ENCODE peak calls at places on chromosome 6, in four cellular contexts. Y, R, I and Q are unnamed samples.
A peak's percentile ranks its signal among the peaks of the same experiment; 100 is the strongest.

GRCh38 chr6:89082439-89082838 is 1.9 kb downstream of the PNRC1 start:
- DNase-seq in Y (no peak), R (no peak), I (no peak), Q (no peak)

GRCh38 chr6:74871757-74872156 is 334.1 kb downstream of the COL12A1 start:
- DNase-seq in Y (no peak), R (no peak), I (no peak), Q (no peak)

GRCh38 chr6:7471171-7471570 is 70.3 kb upstream of the DSP start:
- DNase-seq in Y (no peak), R (no peak), I (no peak), Q (no peak)

GRCh38 chr6:161943561-161943960 is 669.7 kb upstream of the AGPAT4 start:
- DNase-seq in Y (no peak), R (no peak), I (no peak), Q (no peak)

GRCh38 chr6:25717856-25718740 is 36.4 kb upstream of the SLC17A4 start:
- DNase-seq in Y (no peak), R (no peak), I (no peak), Q (no peak)

GRCh38 chr6:38176797-38177751 is 357.5 kb downstream of the ZFAND3 start:
- DNase-seq in Y (no peak), R (no peak), I (no peak), Q (no peak)

GRCh38 chr6:45686841-45687569 is 309.3 kb upstream of the SUPT3H start:
- DNase-seq in Y (no peak), R (no peak), I (no peak), Q (no peak)

GRCh38 chr6:85660181-85660611 is 17.5 kb upstream of the SYNCRIP start:
- DNase-seq in Y (no peak), R (no peak), I (no peak), Q (no peak)

GRCh38 chr6:137051790-137052472 is 7.2 kb upstream of the IL20RA start:
- DNase-seq in Y (no peak), R (no peak), I (no peak), Q (no peak)

GRCh38 chr6:6781172-6781876 is 192.8 kb downstream of the LY86 start:
- DNase-seq in Y (peak; percentile 92), R (no peak), I (no peak), Q (no peak)

GRCh38 chr6:106192824-106193223 is 106.7 kb downstream of the PRDM1 start:
- DNase-seq in Y (no peak), R (no peak), I (no peak), Q (no peak)

GRCh38 chr6:54291738-54292137 is 16.5 kb upstream of the TINAG start:
- DNase-seq in Y (no peak), R (no peak), I (no peak), Q (no peak)

GRCh38 chr6:170378502-170378901 is 71.9 kb downstream of the FAM120B start:
- DNase-seq in Y (no peak), R (no peak), I (peak; percentile 17), Q (no peak)

GRCh38 chr6:80425089-80425823 is 318.8 kb downstream of the BCKDHB start:
- DNase-seq in Y (no peak), R (no peak), I (no peak), Q (no peak)

GRCh38 chr6:109687271-109687721 is 3.7 kb downstream of the AK9 start:
- DNase-seq in Y (no peak), R (no peak), I (no peak), Q (no peak)

GRCh38 chr6:42153921-42154320 is 11.5 kb upstream of the C6orf132 start:
- DNase-seq in Y (no peak), R (no peak), I (no peak), Q (no peak)

GRCh38 chr6:140590641-140591040 is 1216.2 kb upstream of the CITED2 start:
- DNase-seq in Y (no peak), R (no peak), I (no peak), Q (no peak)

GRCh38 chr6:159169193-159169555 is at the start of gene FNDC1:
- DNase-seq in Y (peak; percentile 63), R (no peak), I (peak; percentile 51), Q (no peak)

GRCh38 chr6:26087284-26088115 is at the start of gene HFE:
- DNase-seq in Y (peak; percentile 59), R (no peak), I (peak; percentile 14), Q (peak; percentile 55)

GRCh38 chr6:143598466-143599080 is 79.2 kb upstream of the PHACTR2 start:
- DNase-seq in Y (no peak), R (no peak), I (no peak), Q (no peak)

GRCh38 chr6:55617272-55617671 is 38.3 kb upstream of the HMGCLL1 start:
- DNase-seq in Y (no peak), R (no peak), I (no peak), Q (no peak)

GRCh38 chr6:30075094-30075986 is at the start of gene RNF39:
- DNase-seq in Y (no peak), R (no peak), I (peak; percentile 21), Q (no peak)

GRCh38 chr6:36127462-36128016 is 2.8 kb upstream of the MAPK13 start:
- DNase-seq in Y (no peak), R (no peak), I (no peak), Q (peak; percentile 98)

GRCh38 chr6:83488861-83489260 is 23.5 kb upstream of the PRSS35 start:
- DNase-seq in Y (no peak), R (no peak), I (no peak), Q (no peak)

GRCh38 chr6:51049983-51050877 is 231.6 kb downstream of the TFAP2B start:
- DNase-seq in Y (no peak), R (no peak), I (no peak), Q (no peak)

GRCh38 chr6:53800976-53801375 is 6.2 kb downstream of the LRRC1 start:
- DNase-seq in Y (no peak), R (no peak), I (no peak), Q (no peak)

GRCh38 chr6:130886965-130887364 is 59.8 kb downstream of the SMLR1 start:
- DNase-seq in Y (no peak), R (no peak), I (no peak), Q (no peak)

GRCh38 chr6:40286721-40287120 is 300.4 kb downstream of the LRFN2 start:
- DNase-seq in Y (no peak), R (no peak), I (no peak), Q (no peak)

GRCh38 chr6:161836643-161837448 is 563.0 kb upstream of the AGPAT4 start:
- DNase-seq in Y (no peak), R (no peak), I (no peak), Q (no peak)

GRCh38 chr6:116111552-116112528 is 11.2 kb downstream of the NT5DC1 start:
- DNase-seq in Y (peak; percentile 39), R (no peak), I (no peak), Q (no peak)

GRCh38 chr6:403659-404655 is 12.4 kb downstream of the IRF4 start:
- DNase-seq in Y (no peak), R (no peak), I (no peak), Q (no peak)

GRCh38 chr6:42440027-42440426 is 11.7 kb downstream of the TRERF1 start:
- DNase-seq in Y (peak; percentile 3), R (no peak), I (no peak), Q (no peak)

GRCh38 chr6:43172127-43173007 is 1.3 kb downstream of the SRF start:
- DNase-seq in Y (peak; percentile 70), R (no peak), I (peak; percentile 29), Q (no peak)